ENCODE peak calls at places on chromosome 15, in five cellular contexts. One of them, this sample, is unnamed.

GRCh38 chr15:59315914-59316428 is 56.7 kb downstream of the MYO1E start:
- DNase-seq in iPS DF 6.9: no peak
- DNase-seq in lung: peak
- DNase-seq in heart left ventricle: no peak
- DNase-seq in A549: no peak
- DNase-seq in this sample: no peak

GRCh38 chr15:43948691-43949325 is 122.0 kb downstream of the WDR76 start:
- DNase-seq in iPS DF 6.9: no peak
- DNase-seq in lung: no peak
- DNase-seq in A549: no peak
- DNase-seq in heart left ventricle: no peak
- DNase-seq in this sample: no peak

GRCh38 chr15:72220678-72221077 is 10.3 kb downstream of the PKM start:
- DNase-seq in lung: no peak
- DNase-seq in A549: no peak
- DNase-seq in heart left ventricle: no peak
- DNase-seq in iPS DF 6.9: no peak
- DNase-seq in this sample: no peak

GRCh38 chr15:35439291-35439690 is 106.7 kb downstream of the DPH6 start:
- DNase-seq in iPS DF 6.9: no peak
- DNase-seq in heart left ventricle: no peak
- DNase-seq in lung: no peak
- DNase-seq in A549: no peak
- DNase-seq in this sample: no peak

GRCh38 chr15:62606376-62607164 is 436.0 kb upstream of the TPM1 start:
- DNase-seq in lung: no peak
- DNase-seq in A549: peak
- DNase-seq in iPS DF 6.9: no peak
- DNase-seq in heart left ventricle: no peak
- DNase-seq in this sample: no peak

GRCh38 chr15:96340611-96341464 is 10.3 kb downstream of the NR2F2 start:
- DNase-seq in iPS DF 6.9: no peak
- DNase-seq in heart left ventricle: peak
- DNase-seq in lung: peak
- DNase-seq in A549: peak
- DNase-seq in this sample: no peak

GRCh38 chr15:51724673-51725072 is 12.8 kb downstream of the LYSMD2 start:
- DNase-seq in iPS DF 6.9: no peak
- DNase-seq in lung: no peak
- DNase-seq in heart left ventricle: no peak
- DNase-seq in A549: no peak
- DNase-seq in this sample: no peak

GRCh38 chr15:43799945-43800285 is at the start of gene SERINC4:
- DNase-seq in A549: no peak
- DNase-seq in heart left ventricle: no peak
- DNase-seq in lung: no peak
- DNase-seq in iPS DF 6.9: no peak
- DNase-seq in this sample: no peak

GRCh38 chr15:56126409-56126808 is 117.3 kb downstream of the RFX7 start:
- DNase-seq in iPS DF 6.9: no peak
- DNase-seq in lung: no peak
- DNase-seq in A549: no peak
- DNase-seq in heart left ventricle: no peak
- DNase-seq in this sample: no peak

GRCh38 chr15:99732711-99733267 is 448 bp downstream of the LYSMD4 start:
- DNase-seq in A549: no peak
- DNase-seq in iPS DF 6.9: no peak
- DNase-seq in lung: no peak
- DNase-seq in heart left ventricle: peak
- DNase-seq in this sample: no peak

GRCh38 chr15:64006642-64007041 is 39.6 kb downstream of the DAPK2 start:
- DNase-seq in A549: no peak
- DNase-seq in iPS DF 6.9: no peak
- DNase-seq in heart left ventricle: no peak
- DNase-seq in lung: no peak
- DNase-seq in this sample: no peak

GRCh38 chr15:34851751-34852150 is 56.4 kb upstream of the ACTC1 start:
- DNase-seq in iPS DF 6.9: no peak
- DNase-seq in heart left ventricle: no peak
- DNase-seq in A549: no peak
- DNase-seq in lung: no peak
- DNase-seq in this sample: no peak

GRCh38 chr15:41493205-41493901 is at the start of gene ITPKA:
- DNase-seq in heart left ventricle: peak
- DNase-seq in lung: peak
- DNase-seq in iPS DF 6.9: no peak
- DNase-seq in A549: peak
- DNase-seq in this sample: no peak

GRCh38 chr15:60485365-60485764 is 6.4 kb upstream of the ICE2 start:
- DNase-seq in lung: no peak
- DNase-seq in heart left ventricle: no peak
- DNase-seq in A549: no peak
- DNase-seq in iPS DF 6.9: no peak
- DNase-seq in this sample: no peak

GRCh38 chr15:40793216-40793989 is 13.5 kb upstream of the ZFYVE19 start:
- DNase-seq in heart left ventricle: no peak
- DNase-seq in iPS DF 6.9: no peak
- DNase-seq in A549: peak
- DNase-seq in lung: no peak
- DNase-seq in this sample: no peak

GRCh38 chr15:66721954-66722353 is 19.9 kb downstream of the SMAD6 start:
- DNase-seq in lung: no peak
- DNase-seq in A549: no peak
- DNase-seq in heart left ventricle: no peak
- DNase-seq in iPS DF 6.9: no peak
- DNase-seq in this sample: no peak

GRCh38 chr15:78249131-78249530 is 14.8 kb upstream of the ACSBG1 start:
- DNase-seq in heart left ventricle: no peak
- DNase-seq in iPS DF 6.9: no peak
- DNase-seq in lung: no peak
- DNase-seq in A549: no peak
- DNase-seq in this sample: no peak

GRCh38 chr15:94584833-94585244 is 353.5 kb downstream of the MCTP2 start:
- DNase-seq in A549: no peak
- DNase-seq in iPS DF 6.9: no peak
- DNase-seq in lung: no peak
- DNase-seq in heart left ventricle: peak
- DNase-seq in this sample: no peak

GRCh38 chr15:39640665-39641064 is 59.8 kb downstream of the THBS1 start:
- DNase-seq in lung: no peak
- DNase-seq in A549: no peak
- DNase-seq in heart left ventricle: no peak
- DNase-seq in iPS DF 6.9: no peak
- DNase-seq in this sample: no peak
- H3K27ac ChIP-seq in lung: no peak
- H3K27ac ChIP-seq in A549: no peak
- H3K27ac ChIP-seq in heart left ventricle: no peak
- H3K27ac ChIP-seq in iPS DF 6.9: no peak
- H3K27ac ChIP-seq in this sample: no peak

GRCh38 chr15:98035134-98035533 is 74.6 kb downstream of the ARRDC4 start:
- DNase-seq in lung: no peak
- DNase-seq in heart left ventricle: no peak
- DNase-seq in iPS DF 6.9: no peak
- DNase-seq in A549: no peak
- DNase-seq in this sample: no peak
- H3K27ac ChIP-seq in lung: no peak
- H3K27ac ChIP-seq in heart left ventricle: no peak
- H3K27ac ChIP-seq in iPS DF 6.9: no peak
- H3K27ac ChIP-seq in A549: no peak
- H3K27ac ChIP-seq in this sample: no peak

GRCh38 chr15:91930092-91930491 is 76.6 kb downstream of the SLCO3A1 start:
- DNase-seq in heart left ventricle: no peak
- DNase-seq in A549: no peak
- DNase-seq in iPS DF 6.9: no peak
- DNase-seq in lung: no peak
- DNase-seq in this sample: no peak
- H3K27ac ChIP-seq in heart left ventricle: peak
- H3K27ac ChIP-seq in A549: no peak
- H3K27ac ChIP-seq in iPS DF 6.9: no peak
- H3K27ac ChIP-seq in lung: peak
- H3K27ac ChIP-seq in this sample: no peak

GRCh38 chr15:91912336-91912735 is 58.8 kb downstream of the SLCO3A1 start:
- DNase-seq in A549: no peak
- DNase-seq in iPS DF 6.9: no peak
- DNase-seq in heart left ventricle: no peak
- DNase-seq in lung: no peak
- DNase-seq in this sample: no peak
- H3K27ac ChIP-seq in A549: no peak
- H3K27ac ChIP-seq in iPS DF 6.9: no peak
- H3K27ac ChIP-seq in heart left ventricle: no peak
- H3K27ac ChIP-seq in lung: no peak
- H3K27ac ChIP-seq in this sample: no peak